ENCODE peak calls at places on chromosomes 13 and 19, in six cellular contexts. N is ovary, R is type B pancreatic cell, U is hepatocyte, B is AG04449, V is BJ. X is an unnamed sample.

GRCh38 chr19:5623397-5624153 is 692 bp downstream of the SAFB start:
- DNase-seq in N (no peak), R (no peak), U (peak; percentile 17), B (no peak), V (no peak), X (no peak)

GRCh38 chr13:57418067-57418677 is 213.4 kb upstream of the PCDH17 start:
- DNase-seq in N (no peak), R (no peak), U (no peak), B (no peak), V (no peak), X (no peak)

GRCh38 chr19:48745208-48745995 is 1.3 kb downstream of the IZUMO1 start:
- DNase-seq in N (peak; percentile 66), R (no peak), U (peak; percentile 68), B (no peak), V (no peak), X (peak; percentile 66)

GRCh38 chr13:31909889-31910551 is 121.6 kb upstream of the FRY start:
- DNase-seq in N (peak; percentile 63), R (no peak), U (peak; percentile 82), B (no peak), V (no peak), X (peak; percentile 63)

GRCh38 chr13:36029171-36029570 is 102.0 kb downstream of the DCLK1 start:
- DNase-seq in N (no peak), R (no peak), U (no peak), B (no peak), V (no peak), X (peak; percentile 92)

GRCh38 chr13:28568286-28568685 is 73.4 kb upstream of the FLT1 start:
- DNase-seq in N (no peak), R (no peak), U (peak; percentile 37), B (no peak), V (no peak), X (no peak)

GRCh38 chr19:45156751-45157150 is 4.0 kb downstream of the NKPD1 start:
- DNase-seq in N (no peak), R (no peak), U (no peak), B (no peak), V (no peak), X (no peak)

GRCh38 chr13:52414963-52415362 is 9.0 kb upstream of the THSD1 start:
- DNase-seq in N (no peak), R (no peak), U (no peak), B (peak; percentile 23), V (peak; percentile 12), X (peak; percentile 31)

GRCh38 chr19:1864480-1865171 is 1.2 kb upstream of the KLF16 start:
- DNase-seq in N (peak; percentile 76), R (no peak), U (peak; percentile 87), B (no peak), V (no peak), X (peak; percentile 40)

GRCh38 chr19:8355631-8356402 is 8.1 kb upstream of the ANGPTL4 start:
- DNase-seq in N (no peak), R (no peak), U (peak; percentile 53), B (peak; percentile 75), V (peak; percentile 95), X (peak; percentile 97)

GRCh38 chr13:41019578-41020347 is 647 bp upstream of the ELF1 start:
- DNase-seq in N (no peak), R (no peak), U (peak; percentile 36), B (no peak), V (no peak), X (no peak)

GRCh38 chr19:1825909-1826556 is 14.0 kb upstream of the ATP8B3 start:
- DNase-seq in N (peak; percentile 88), R (peak; percentile 87), U (peak; percentile 86), B (no peak), V (no peak), X (peak; percentile 50)

GRCh38 chr13:39484506-39485313 is 118.3 kb downstream of the LHFPL6 start:
- DNase-seq in N (no peak), R (no peak), U (no peak), B (peak; percentile 29), V (peak; percentile 39), X (peak; percentile 82)

GRCh38 chr13:114110091-114110829 is 22.2 kb downstream of the RASA3 start:
- DNase-seq in N (no peak), R (no peak), U (no peak), B (no peak), V (no peak), X (peak; percentile 43)

GRCh38 chr19:48997972-48998371 is 4.3 kb downstream of the RUVBL2 start:
- DNase-seq in N (no peak), R (no peak), U (peak; percentile 74), B (no peak), V (no peak), X (peak; percentile 49)

GRCh38 chr13:77896977-77897376 is 21.7 kb downstream of the EDNRB start:
- DNase-seq in N (no peak), R (no peak), U (no peak), B (no peak), V (no peak), X (peak; percentile 11)

GRCh38 chr19:38037151-38037611 is 130.2 kb downstream of the SIPA1L3 start:
- DNase-seq in N (no peak), R (no peak), U (no peak), B (no peak), V (no peak), X (no peak)

GRCh38 chr13:109410868-109411267 is 375.5 kb downstream of the IRS2 start:
- DNase-seq in N (no peak), R (no peak), U (no peak), B (no peak), V (no peak), X (no peak)

GRCh38 chr13:98172570-98173405 is 4.3 kb downstream of the RNF113B start:
- DNase-seq in N (no peak), R (no peak), U (peak; percentile 17), B (no peak), V (no peak), X (peak; percentile 53)

GRCh38 chr19:7152568-7152967 is 83.1 kb downstream of the ZNF557 start:
- DNase-seq in N (no peak), R (no peak), U (no peak), B (no peak), V (no peak), X (no peak)

GRCh38 chr13:93847162-93847561 is 620.6 kb downstream of the GPC6 start:
- DNase-seq in N (no peak), R (no peak), U (peak; percentile 36), B (peak; percentile 38), V (peak; percentile 16), X (peak; percentile 80)

GRCh38 chr19:46009530-46010510 is 13.0 kb downstream of the PGLYRP1 start:
- DNase-seq in N (peak; percentile 61), R (no peak), U (peak; percentile 77), B (no peak), V (no peak), X (peak; percentile 62)

GRCh38 chr13:113138792-113139551 is 16.4 kb downstream of the F10 start:
- DNase-seq in N (peak; percentile 27), R (peak; percentile 18), U (peak; percentile 35), B (no peak), V (no peak), X (no peak)

GRCh38 chr19:35115538-35115951 is at the start of gene FXYD3:
- DNase-seq in N (no peak), R (no peak), U (no peak), B (no peak), V (no peak), X (no peak)

GRCh38 chr19:41641879-41642485 is 15.1 kb upstream of the CEACAM4 start:
- DNase-seq in N (no peak), R (peak; percentile 40), U (peak; percentile 33), B (no peak), V (no peak), X (peak; percentile 29)

GRCh38 chr13:83007226-83007625 is 875.0 kb downstream of the SLITRK1 start:
- DNase-seq in N (no peak), R (no peak), U (no peak), B (no peak), V (no peak), X (no peak)

GRCh38 chr13:45413826-45414312 is 4.3 kb downstream of the SLC25A30 start:
- DNase-seq in N (no peak), R (no peak), U (no peak), B (no peak), V (no peak), X (no peak)

GRCh38 chr19:13055213-13056051 is 47.2 kb downstream of the LYL1 start:
- DNase-seq in N (peak; percentile 90), R (peak; percentile 88), U (peak; percentile 89), B (peak; percentile 76), V (peak; percentile 89), X (peak; percentile 99)